ENCODE peak calls at places on chromosomes 12 and 14, in five cellular contexts. I is WTC11, D is H1, G is HepG2, M is GM12878. V is an unnamed sample.

GRCh38 chr14:65095633-65096205 is 6.6 kb downstream of the MAX start:
- DNase-seq in G (no peak), M (no peak), D (no peak), I (no peak), V (no peak)

GRCh38 chr12:64730585-64730964 is 28.6 kb downstream of the GNS start:
- DNase-seq in D (no peak), M (no peak), G (no peak), I (no peak), V (no peak)

GRCh38 chr12:71787574-71787973 is 32.9 kb downstream of the RAB21 start:
- DNase-seq in D (no peak), G (no peak), I (no peak), M (no peak), V (peak)

GRCh38 chr12:67111182-67111581 is 158.0 kb upstream of the CAND1 start:
- DNase-seq in D (no peak), M (no peak), G (no peak), I (no peak), V (no peak)

GRCh38 chr12:13044002-13044858 is at the start of gene FAM234B:
- DNase-seq in M (no peak), D (peak), G (peak), I (peak), V (peak)

GRCh38 chr14:32404784-32405573 is 75.9 kb downstream of the AKAP6 start:
- DNase-seq in M (no peak), I (no peak), G (no peak), D (no peak), V (no peak)

GRCh38 chr12:81252228-81252627 is 174.3 kb downstream of the ACSS3 start:
- DNase-seq in D (no peak), G (no peak), I (no peak), M (no peak), V (no peak)

GRCh38 chr14:94123868-94124267 is 5.5 kb downstream of the IFI27L2 start:
- DNase-seq in I (no peak), M (no peak), D (no peak), G (peak), V (no peak)

GRCh38 chr12:57899010-57899662 is 42.2 kb upstream of the ATP23 start:
- DNase-seq in I (no peak), G (no peak), D (no peak), M (peak), V (no peak)

GRCh38 chr12:21774358-21775129 is at the start of gene KCNJ8:
- DNase-seq in D (peak), M (no peak), I (peak), G (no peak), V (peak)

GRCh38 chr12:122859303-122860051 is 24.2 kb downstream of the HIP1R start:
- DNase-seq in M (no peak), I (no peak), G (no peak), D (no peak), V (no peak)

GRCh38 chr12:70149665-70150064 is 93.6 kb upstream of the CNOT2 start:
- DNase-seq in G (no peak), I (no peak), M (no peak), D (no peak), V (no peak)

GRCh38 chr12:111685322-111685810 is 390 bp downstream of the BRAP start:
- DNase-seq in G (peak), M (no peak), D (no peak), I (no peak), V (no peak)

GRCh38 chr12:109734219-109735000 is 20.8 kb downstream of the FAM222A start:
- DNase-seq in D (peak), M (no peak), G (no peak), I (peak), V (no peak)

GRCh38 chr14:87133073-87133815 is 859.7 kb downstream of the GALC start:
- DNase-seq in I (no peak), M (no peak), D (no peak), G (no peak), V (no peak)

GRCh38 chr12:129337413-129337812 is 484.1 kb downstream of the GLT1D1 start:
- DNase-seq in G (no peak), I (no peak), D (no peak), M (no peak), V (peak)

GRCh38 chr14:74843653-74844052 is 32.3 kb downstream of the PROX2 start:
- DNase-seq in D (no peak), M (no peak), I (no peak), G (no peak), V (no peak)

GRCh38 chr12:10171954-10172353 is at the start of gene OLR1:
- DNase-seq in G (no peak), M (no peak), I (no peak), D (no peak), V (no peak)

DNA sequence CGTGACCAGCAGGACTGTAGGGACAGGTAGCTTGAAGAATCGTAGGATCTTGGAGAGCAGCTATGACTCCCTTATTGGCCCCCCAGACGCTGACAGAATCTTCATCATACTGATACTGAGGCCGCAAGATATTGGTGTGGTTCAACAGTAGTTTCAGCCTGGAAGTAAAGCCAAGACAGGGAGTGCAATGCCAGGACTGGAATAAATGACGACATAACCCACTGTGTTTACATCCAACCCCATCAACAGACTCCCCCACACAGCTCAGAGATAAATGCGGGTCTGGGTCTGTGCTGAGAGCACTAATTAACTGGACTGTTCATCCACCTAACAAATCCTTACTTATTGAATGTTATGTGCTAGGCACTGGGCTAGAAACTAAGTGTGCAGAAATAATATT is 16.6 kb downstream of the NOXRED1 start:
- DNase-seq in I (no peak), D (no peak), M (no peak), G (no peak), V (peak)
- TF ChIP-seq ATF2 in I (no peak), D (no peak), M (no peak), G (no peak), V (no peak)

DNA sequence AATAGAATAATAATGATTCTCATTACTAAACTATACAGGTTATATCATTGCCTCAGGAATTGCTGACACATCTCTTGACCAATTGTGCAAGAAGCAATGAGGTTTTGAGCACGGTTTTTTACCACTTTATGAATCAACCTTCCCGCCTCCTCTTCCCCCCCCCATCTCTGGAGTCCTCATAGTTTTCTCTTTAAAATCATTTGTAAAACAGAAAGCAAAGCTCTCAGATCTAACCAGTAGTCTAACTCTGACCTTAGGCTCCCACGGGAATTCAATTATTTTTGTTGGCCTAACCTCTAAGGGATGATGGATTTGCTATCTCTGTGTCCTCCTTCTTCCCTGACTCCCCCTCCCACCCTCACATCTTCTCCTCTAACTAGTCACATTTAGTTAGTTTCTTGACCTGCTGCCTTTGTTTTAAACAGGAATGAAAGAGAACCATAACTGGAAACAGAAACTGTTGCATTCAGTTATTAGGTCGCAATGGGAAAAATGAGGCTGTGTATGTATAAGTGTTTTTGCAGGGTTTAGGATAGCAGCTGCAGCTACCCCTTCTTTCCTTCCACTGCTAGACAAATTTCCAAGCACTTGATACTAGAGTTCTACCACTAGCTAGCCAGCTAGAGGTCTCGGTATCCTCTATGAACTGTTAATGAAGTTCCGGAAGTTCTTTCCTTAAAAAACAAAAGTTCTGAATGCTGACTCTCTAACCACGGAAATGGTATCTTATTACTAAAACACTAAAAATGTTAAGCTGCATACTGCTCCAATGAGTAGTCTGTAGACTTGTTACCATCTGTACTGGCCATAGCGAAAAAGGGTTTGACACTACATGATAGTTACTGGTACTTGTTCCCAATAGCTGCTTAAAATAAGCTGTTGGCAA is 65.4 kb downstream of the TAOK3 start:
- DNase-seq in G (no peak), I (no peak), D (no peak), M (peak), V (peak)
- TF ChIP-seq ATF2 in G (no peak), I (no peak), D (no peak), M (no peak), V (no peak)

DNA sequence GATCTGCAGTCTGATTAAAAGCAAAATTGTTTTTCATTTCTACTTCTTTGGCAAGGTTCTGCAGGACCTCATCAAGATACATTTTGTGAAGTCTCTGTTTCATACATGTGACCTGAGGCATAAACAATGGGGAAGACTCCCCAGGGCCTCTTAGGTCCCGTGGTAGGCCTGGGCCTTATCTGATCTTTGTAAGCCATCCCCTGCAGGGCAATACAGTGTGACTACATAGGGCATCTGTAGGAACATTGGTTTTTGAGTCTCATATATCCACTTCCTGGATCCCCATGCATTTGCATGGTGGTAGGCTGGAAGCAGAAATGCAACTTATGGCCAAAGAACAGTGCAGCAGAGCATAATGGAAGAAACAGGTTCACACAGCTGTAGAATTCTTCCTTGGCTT is 6.0 kb downstream of the FAR2 start:
- DNase-seq in I (no peak), M (no peak), G (no peak), D (no peak), V (peak)
- TF ChIP-seq ATF2 in I (no peak), M (no peak), G (no peak), D (no peak), V (no peak)

DNA sequence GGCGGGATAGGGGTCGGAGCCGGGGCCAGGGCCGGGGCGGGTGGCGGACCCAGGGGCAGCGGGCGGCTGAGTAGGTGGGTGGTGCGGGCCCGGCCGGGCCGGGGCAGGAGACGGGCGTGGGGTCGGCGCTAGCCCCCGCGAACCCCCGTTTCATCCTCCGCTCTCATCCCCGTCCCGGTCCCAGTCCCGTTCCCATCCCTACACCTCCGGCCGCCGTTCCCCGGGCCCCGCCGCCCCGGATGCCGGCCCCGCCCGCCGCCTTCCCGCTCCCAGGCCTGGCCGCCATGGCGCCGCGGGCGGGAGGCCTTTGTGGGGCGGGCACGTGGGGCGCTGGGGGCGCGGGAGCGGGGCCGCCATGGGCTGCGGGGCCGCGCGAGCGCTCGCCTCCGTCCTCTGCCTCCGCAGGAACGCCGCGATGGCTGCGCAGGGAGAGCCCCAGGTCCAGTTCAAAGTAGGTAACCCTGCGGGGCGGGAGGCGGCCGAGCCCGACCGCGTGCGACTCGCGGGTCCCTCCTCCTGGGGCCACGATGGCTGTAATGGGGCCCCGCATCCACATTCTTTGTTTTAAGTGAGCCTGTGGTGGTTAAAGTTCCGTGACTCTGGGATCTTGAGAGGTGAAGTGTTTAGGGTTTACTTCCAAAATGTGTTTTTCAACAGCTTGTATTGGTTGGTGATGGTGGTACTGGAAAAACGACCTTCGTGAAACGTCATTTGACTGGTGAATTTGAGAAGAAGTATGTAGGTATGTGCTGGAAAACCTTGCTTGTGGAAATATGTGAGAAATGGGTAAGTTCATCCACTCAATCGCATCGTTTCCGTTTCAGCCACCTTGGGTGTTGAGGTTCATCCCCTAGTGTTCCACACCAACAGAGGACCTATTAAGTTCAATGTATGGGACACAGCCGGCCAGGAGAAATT is 572 bp downstream of the RAN start:
- DNase-seq in G (no peak), M (no peak), I (peak), D (no peak), V (peak)
- TF ChIP-seq ATF2 in G (no peak), M (no peak), I (no peak), D (no peak), V (no peak)

DNA sequence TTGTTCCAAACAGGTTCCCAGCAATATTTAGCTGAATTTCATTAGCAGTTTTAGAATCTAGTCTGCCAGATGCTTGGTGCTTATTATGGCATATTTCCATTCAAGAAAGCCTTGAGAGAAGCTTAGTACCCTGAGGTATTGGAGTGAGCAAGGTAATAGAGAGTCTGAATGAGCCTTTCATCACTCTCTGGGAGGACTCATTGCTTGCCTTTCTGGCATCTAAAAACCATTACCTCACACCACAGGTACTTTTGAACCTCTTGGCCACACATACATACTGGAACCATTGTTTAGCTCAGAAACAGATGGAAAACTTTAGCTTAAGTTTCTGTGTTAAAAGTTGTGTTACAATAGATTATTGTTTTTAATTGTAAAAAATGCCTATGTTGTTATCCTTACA is 27.4 kb upstream of the KCNH3 start:
- DNase-seq in D (no peak), G (peak), M (no peak), I (no peak), V (no peak)
- TF ChIP-seq ATF2 in D (no peak), G (no peak), M (no peak), I (no peak), V (no peak)

V was measured in K562.